ENCODE peak calls at places on chromosomes 5 and 9, in seven cellular contexts. Y, C, K, D, W, H and L are unnamed samples.

GRCh38 chr9:20811872-20812271 is 127.8 kb downstream of the FOCAD start:
- DNase-seq in K (no peak), D (no peak), Y (no peak), H (peak), W (no peak), C (no peak), L (no peak)

GRCh38 chr9:37984672-37985611 is 81.0 kb upstream of the SLC25A51 start:
- DNase-seq in H (peak), Y (no peak), K (no peak), C (peak), W (no peak), D (no peak), L (no peak)

GRCh38 chr5:38797838-38798237 is 48.0 kb upstream of the OSMR start:
- DNase-seq in D (no peak), C (no peak), W (no peak), Y (no peak), H (no peak), K (no peak), L (no peak)

GRCh38 chr5:3361811-3362605 is 233.6 kb upstream of the IRX1 start:
- DNase-seq in Y (no peak), K (no peak), C (no peak), H (no peak), D (no peak), W (no peak), L (no peak)

GRCh38 chr9:91253488-91253887 is 108.2 kb downstream of the AUH start:
- DNase-seq in W (no peak), H (peak), Y (no peak), K (no peak), D (no peak), C (no peak), L (no peak)

GRCh38 chr9:89743216-89743575 is 138.4 kb downstream of the GADD45G start:
- DNase-seq in C (no peak), Y (no peak), K (no peak), D (no peak), W (no peak), H (no peak), L (no peak)

GRCh38 chr5:60668715-60669304 is 31.2 kb downstream of the DEPDC1B start:
- DNase-seq in D (peak), Y (no peak), W (no peak), C (no peak), H (peak), K (no peak), L (no peak)

GRCh38 chr5:167389537-167389936 is 901.9 kb upstream of the WWC1 start:
- DNase-seq in C (no peak), H (no peak), K (no peak), D (no peak), Y (no peak), W (no peak), L (no peak)

GRCh38 chr9:128106181-128106939 is 21.2 kb downstream of the PTGES2 start:
- DNase-seq in D (no peak), K (no peak), H (no peak), C (peak), Y (no peak), W (no peak), L (no peak)

GRCh38 chr9:104577263-104577662 is 8.3 kb downstream of the OR13C8 start:
- DNase-seq in D (no peak), W (no peak), K (no peak), C (no peak), H (peak), Y (no peak), L (no peak)

GRCh38 chr9:113649054-113649453 is 185.5 kb downstream of the RGS3 start:
- DNase-seq in D (peak), C (peak), H (no peak), Y (no peak), W (no peak), K (no peak), L (no peak)

GRCh38 chr5:138805096-138805495 is 51.9 kb downstream of the CTNNA1 start:
- DNase-seq in C (no peak), K (no peak), D (no peak), H (no peak), W (no peak), Y (no peak), L (no peak)

DNA sequence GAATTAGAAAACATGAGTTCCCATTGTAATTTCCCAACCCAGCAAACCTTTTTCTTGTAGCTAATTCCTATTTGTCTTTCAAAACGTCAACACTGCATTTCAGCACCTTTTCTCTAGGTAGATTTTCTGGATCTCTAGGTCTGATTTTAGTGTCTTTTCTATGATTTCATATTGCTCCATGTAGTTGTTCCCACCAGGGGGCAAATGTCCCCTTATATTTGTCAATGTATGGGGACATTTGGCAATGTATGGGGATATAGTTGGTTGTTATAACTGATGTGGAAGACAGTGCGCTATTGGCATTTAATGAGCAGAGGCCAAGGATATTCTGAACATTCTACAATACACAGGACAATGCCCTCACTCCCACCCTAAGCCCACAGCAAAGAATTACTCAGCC is 273.9 kb upstream of the ADRA1B start:
- DNase-seq in D (no peak), C (no peak), W (no peak), K (no peak), Y (no peak), H (no peak), L (no peak)
- TF ChIP-seq CTCF in D (no peak), C (no peak), W (no peak), K (no peak), Y (no peak), H (no peak), L (no peak)

GRCh38 chr9:2320632-2321031 is 301.0 kb upstream of the VLDLR start:
- DNase-seq in K (no peak), D (no peak), W (no peak), Y (no peak), C (no peak), H (no peak), L (no peak)

GRCh38 chr9:2324742-2325141 is 296.8 kb upstream of the VLDLR start:
- DNase-seq in D (no peak), H (no peak), W (no peak), K (no peak), Y (no peak), C (no peak), L (no peak)

GRCh38 chr9:2320126-2320525 is 301.5 kb upstream of the VLDLR start:
- DNase-seq in D (no peak), W (no peak), C (no peak), Y (no peak), H (no peak), K (no peak), L (no peak)

GRCh38 chr9:2319421-2319820 is 302.2 kb upstream of the VLDLR start:
- DNase-seq in K (no peak), H (no peak), Y (no peak), D (no peak), C (no peak), W (no peak), L (no peak)

DNA sequence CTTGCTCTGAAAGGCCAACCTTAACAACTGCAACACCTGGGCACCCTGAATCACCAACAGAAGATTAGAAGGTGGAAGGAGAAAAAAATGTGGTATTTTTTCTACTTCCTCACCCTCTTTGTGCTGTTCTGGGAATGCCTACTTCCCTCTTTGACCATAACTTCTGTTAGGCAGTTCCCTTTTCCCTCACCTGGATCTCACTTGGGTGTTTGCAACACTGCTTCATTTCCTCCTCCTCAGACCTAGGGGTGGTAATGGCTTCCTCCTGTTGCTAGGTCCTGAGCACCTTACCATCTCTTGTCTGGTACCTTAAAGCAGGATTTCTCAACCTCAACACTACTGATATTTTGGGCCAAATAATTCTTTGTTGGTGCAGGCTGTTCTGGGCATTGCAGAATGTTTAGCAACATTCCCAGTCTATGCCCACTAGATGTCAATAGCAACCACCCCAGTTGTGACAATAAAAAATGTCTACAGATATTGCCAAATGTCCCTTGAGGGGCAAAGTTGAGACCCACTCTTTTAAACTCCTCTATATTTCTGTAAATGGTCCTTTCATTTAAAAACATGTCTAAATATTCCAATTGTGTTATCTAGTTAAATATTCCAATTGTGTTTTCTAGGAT is 300.0 kb upstream of the VLDLR start:
- DNase-seq in C (no peak), W (no peak), H (no peak), D (no peak), Y (no peak), K (no peak), L (no peak)
- TF ChIP-seq CTCF in C (no peak), W (no peak), H (no peak), D (no peak), Y (no peak), K (no peak), L (no peak)

DNA sequence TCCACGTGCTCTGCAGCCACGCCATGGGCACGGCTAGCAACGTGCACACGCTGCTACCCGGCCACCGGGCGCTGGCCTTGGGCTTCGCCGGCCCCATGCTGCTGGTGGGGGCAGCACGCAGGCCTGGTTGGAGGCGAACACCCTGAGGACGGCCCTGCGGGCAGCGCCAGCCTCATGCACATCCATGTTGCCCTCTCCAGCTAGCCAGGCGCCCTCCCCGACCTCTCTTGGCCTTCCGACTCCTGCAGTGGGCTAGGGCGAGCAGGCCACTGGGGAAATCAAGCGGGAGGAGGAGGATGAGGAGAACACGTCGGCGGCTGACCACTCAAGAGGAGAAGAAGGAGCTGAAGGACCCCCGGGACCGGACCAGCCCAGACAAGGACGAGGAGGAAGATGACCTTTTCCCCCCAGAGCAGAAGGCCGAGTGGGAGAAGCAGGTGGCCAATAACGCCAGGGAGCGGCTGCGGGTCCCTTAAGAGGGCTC is 73.3 kb downstream of the INSL6 start:
- DNase-seq in K (no peak), C (no peak), W (no peak), D (no peak), H (no peak), Y (no peak), L (no peak)
- TF ChIP-seq CTCF in K (no peak), C (no peak), W (no peak), D (no peak), H (no peak), Y (no peak), L (no peak)

GRCh38 chr5:181217111-181217804 is 5.8 kb upstream of the TRIM41 start:
- DNase-seq in H (peak), W (peak), Y (peak), K (peak), C (peak), D (peak), L (no peak)
- TF ChIP-seq CTCF in H (no peak), W (no peak), Y (no peak), K (peak), C (no peak), D (peak), L (no peak)

GRCh38 chr9:13759624-13760023 is 480.1 kb upstream of the MPDZ start:
- DNase-seq in C (no peak), W (no peak), H (no peak), Y (no peak), D (no peak), K (no peak), L (no peak)

GRCh38 chr9:13755551-13755950 is 476.1 kb upstream of the MPDZ start:
- DNase-seq in Y (no peak), H (no peak), C (no peak), K (no peak), D (no peak), W (no peak), L (no peak)

GRCh38 chr9:13762209-13762608 is 482.7 kb upstream of the MPDZ start:
- DNase-seq in C (no peak), D (no peak), Y (no peak), W (no peak), K (no peak), H (no peak), L (no peak)

GRCh38 chr9:13756943-13757342 is 477.5 kb upstream of the MPDZ start:
- DNase-seq in K (no peak), H (no peak), Y (no peak), D (no peak), W (no peak), C (no peak), L (no peak)

DNA sequence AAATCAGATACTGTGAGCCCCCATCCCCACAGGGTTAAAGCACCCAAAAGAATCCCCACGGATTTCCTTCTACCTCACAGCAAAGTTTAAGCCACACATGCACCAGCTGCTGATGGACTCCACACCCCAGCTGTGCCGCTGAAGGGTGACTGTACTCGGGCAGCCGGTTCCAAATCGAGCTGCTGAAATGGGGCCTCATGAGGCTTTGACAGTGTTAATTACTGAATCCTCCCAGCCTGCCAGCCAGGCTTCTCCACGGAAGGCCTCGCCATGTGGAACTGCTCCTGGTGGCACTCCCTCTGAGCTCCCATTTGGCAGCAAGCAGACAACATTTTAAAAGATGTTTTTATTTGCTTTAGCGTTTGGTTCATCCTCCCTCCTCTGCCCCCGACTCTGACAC is 479.4 kb upstream of the MPDZ start:
- DNase-seq in H (no peak), Y (no peak), W (no peak), C (no peak), D (no peak), K (no peak), L (no peak)
- TF ChIP-seq CTCF in H (no peak), Y (no peak), W (no peak), C (no peak), D (no peak), K (no peak), L (no peak)

GRCh38 chr5:30040483-30041116 is 1152.9 kb upstream of the CDH6 start:
- DNase-seq in H (peak), C (no peak), Y (no peak), W (peak), D (peak), K (peak), L (no peak)
- TF ChIP-seq CTCF in H (peak), C (no peak), Y (peak), W (peak), D (peak), K (peak), L (peak)

GRCh38 chr5:140108093-140109049 is 5.5 kb upstream of the PURA start:
- DNase-seq in Y (no peak), W (peak), K (no peak), D (peak), C (peak), H (peak), L (no peak)

GRCh38 chr5:140109050-140109817 is 4.7 kb upstream of the PURA start:
- DNase-seq in Y (no peak), C (no peak), H (no peak), D (peak), K (no peak), W (no peak), L (no peak)

GRCh38 chr5:140106101-140106500 is 7.8 kb upstream of the PURA start:
- DNase-seq in Y (no peak), W (no peak), H (no peak), C (no peak), K (no peak), D (no peak), L (no peak)

GRCh38 chr5:140106805-140107311 is 7.1 kb upstream of the PURA start:
- DNase-seq in Y (no peak), K (no peak), H (no peak), W (no peak), C (no peak), D (no peak), L (no peak)

GRCh38 chr5:140107312-140108092 is 6.4 kb upstream of the PURA start:
- DNase-seq in K (peak), C (peak), H (peak), W (peak), Y (peak), D (peak), L (peak)
- TF ChIP-seq CTCF in K (peak), C (no peak), H (no peak), W (peak), Y (peak), D (peak), L (peak)

GRCh38 chr9:98536542-98537173 is 172.1 kb downstream of the GABBR2 start:
- DNase-seq in D (peak), K (no peak), Y (no peak), H (peak), W (no peak), C (no peak), L (no peak)
- TF ChIP-seq CTCF in D (peak), K (no peak), Y (no peak), H (peak), W (no peak), C (no peak), L (no peak)

DNA sequence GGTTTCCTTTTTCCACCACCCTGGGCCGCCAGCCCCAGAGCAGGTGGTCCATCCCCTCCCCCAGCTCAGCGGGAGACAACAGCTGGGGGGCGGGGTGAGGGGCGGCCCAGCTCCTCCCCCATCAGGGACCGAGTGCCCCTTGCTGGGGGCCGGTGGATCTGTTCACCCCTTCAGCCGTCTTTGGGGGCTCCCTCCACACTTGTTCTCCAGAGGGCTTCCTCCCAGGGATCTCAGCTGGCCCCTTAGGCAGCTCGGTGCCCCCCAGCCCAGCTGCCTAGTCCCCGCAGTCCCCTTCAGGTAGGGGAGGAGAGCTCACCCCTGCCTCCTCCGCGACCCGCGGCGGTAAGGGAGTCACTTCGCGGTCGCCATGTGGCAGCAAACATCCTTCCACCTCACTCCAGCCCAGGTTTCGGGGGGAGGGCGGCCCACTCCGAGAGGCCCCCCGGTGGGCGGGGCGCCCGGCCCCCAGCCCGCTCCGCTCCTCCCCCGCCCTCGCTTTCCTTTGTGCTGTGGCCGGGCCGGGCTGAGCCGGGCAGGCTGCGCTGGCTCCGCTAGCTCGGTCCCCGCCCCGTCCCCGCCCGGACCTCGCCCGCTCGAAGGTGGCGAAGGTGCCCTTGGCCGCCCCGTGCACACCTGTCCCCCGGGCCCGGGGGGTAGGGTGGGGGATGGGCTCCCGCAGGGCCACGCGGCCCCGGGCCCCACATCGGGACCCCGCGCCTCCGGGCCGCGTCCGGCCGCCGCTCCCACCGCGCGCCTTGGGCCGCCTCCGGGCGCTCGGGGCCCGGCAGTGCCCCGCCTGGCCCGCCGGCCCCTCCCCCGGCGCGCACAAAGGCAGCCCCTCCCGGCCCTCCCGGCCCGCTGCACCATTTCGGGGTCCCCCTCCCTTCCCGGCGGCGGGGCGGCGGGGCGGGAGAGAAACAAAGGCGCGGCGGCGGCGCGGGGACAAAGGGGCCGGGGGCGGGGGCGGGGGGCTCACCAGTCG is 683 bp downstream of the DBN1 start:
- DNase-seq in H (no peak), K (peak), C (peak), D (peak), Y (no peak), W (peak), L (peak)
- TF ChIP-seq CTCF in H (no peak), K (no peak), C (no peak), D (peak), Y (no peak), W (no peak), L (no peak)

DNA sequence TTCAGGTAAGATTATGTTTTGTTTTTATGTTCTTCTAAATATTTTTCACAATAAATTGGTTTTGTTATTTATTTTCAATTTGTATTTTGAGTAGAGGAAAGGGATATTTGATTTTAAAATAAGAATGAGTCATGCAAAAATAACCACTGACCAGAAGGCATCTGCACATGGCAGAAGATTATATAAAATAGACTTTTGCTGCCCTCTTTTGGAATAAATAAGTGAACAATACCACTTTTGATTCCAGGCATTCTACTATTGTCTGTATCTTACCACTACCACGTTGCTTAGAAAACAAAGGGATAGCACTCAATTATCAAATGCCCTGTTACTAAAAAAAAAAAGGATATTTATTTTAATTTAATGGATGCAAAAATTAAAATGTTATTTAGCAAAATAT is 227.3 kb upstream of the ITGA1 start:
- DNase-seq in W (no peak), H (peak), Y (no peak), C (no peak), K (no peak), D (peak), L (no peak)
- TF ChIP-seq CTCF in W (peak), H (peak), Y (no peak), C (no peak), K (peak), D (peak), L (peak)